ENCODE peak calls at places on chromosomes 12 and 14, in six cellular contexts. D is right lobe of liver, X is adrenal gland, Q is endodermal cell, N is uterus, S is breast epithelium. O is an unnamed sample.

GRCh38 chr12:47621960-47622359 is 83.9 kb downstream of the RPAP3 start:
- DNase-seq in D (no peak), X (no peak), Q (no peak), N (no peak), S (no peak), O (no peak)

GRCh38 chr14:91872517-91873470 is 5.5 kb upstream of the TC2N start:
- DNase-seq in D (peak; percentile 55), X (peak; percentile 43), Q (peak; percentile 46), N (peak; percentile 63), S (peak; percentile 92), O (peak; percentile 65)

GRCh38 chr14:59727073-59727661 is 143.4 kb downstream of the RTN1 start:
- DNase-seq in D (no peak), X (no peak), Q (no peak), N (no peak), S (no peak), O (no peak)

GRCh38 chr12:121797937-121798801 is 4.7 kb upstream of the RHOF start:
- DNase-seq in D (peak; percentile 94), X (peak; percentile 87), Q (peak; percentile 89), N (peak; percentile 77), S (no peak), O (peak; percentile 80)

GRCh38 chr12:85947286-85947685 is 73.2 kb downstream of the NTS start:
- DNase-seq in D (no peak), X (no peak), Q (peak; percentile 47), N (no peak), S (no peak), O (no peak)

GRCh38 chr12:28742791-28743190 is 406.3 kb upstream of the FAR2 start:
- DNase-seq in D (no peak), X (no peak), Q (no peak), N (no peak), S (no peak), O (no peak)

GRCh38 chr12:111546758-111547383 is 52.2 kb downstream of the ATXN2 start:
- DNase-seq in D (no peak), X (no peak), Q (no peak), N (no peak), S (no peak), O (no peak)

GRCh38 chr12:127293507-127294310 is 973.3 kb upstream of the TMEM132C start:
- DNase-seq in D (peak; percentile 76), X (peak; percentile 32), Q (peak; percentile 96), N (no peak), S (no peak), O (no peak)

GRCh38 chr14:95359974-95360826 is 40.5 kb upstream of the CLMN start:
- DNase-seq in D (no peak), X (no peak), Q (peak; percentile 83), N (no peak), S (peak; percentile 66), O (no peak)

GRCh38 chr12:75636607-75637006 is 125.2 kb upstream of the KRR1 start:
- DNase-seq in D (no peak), X (no peak), Q (no peak), N (no peak), S (no peak), O (no peak)

GRCh38 chr12:3662516-3662915 is 90.4 kb downstream of the CRACR2A start:
- DNase-seq in D (no peak), X (no peak), Q (no peak), N (no peak), S (no peak), O (no peak)

GRCh38 chr12:3680919-3681594 is 71.9 kb downstream of the CRACR2A start:
- DNase-seq in D (peak; percentile 75), X (peak; percentile 19), Q (no peak), N (peak; percentile 40), S (no peak), O (peak; percentile 81)

DNA sequence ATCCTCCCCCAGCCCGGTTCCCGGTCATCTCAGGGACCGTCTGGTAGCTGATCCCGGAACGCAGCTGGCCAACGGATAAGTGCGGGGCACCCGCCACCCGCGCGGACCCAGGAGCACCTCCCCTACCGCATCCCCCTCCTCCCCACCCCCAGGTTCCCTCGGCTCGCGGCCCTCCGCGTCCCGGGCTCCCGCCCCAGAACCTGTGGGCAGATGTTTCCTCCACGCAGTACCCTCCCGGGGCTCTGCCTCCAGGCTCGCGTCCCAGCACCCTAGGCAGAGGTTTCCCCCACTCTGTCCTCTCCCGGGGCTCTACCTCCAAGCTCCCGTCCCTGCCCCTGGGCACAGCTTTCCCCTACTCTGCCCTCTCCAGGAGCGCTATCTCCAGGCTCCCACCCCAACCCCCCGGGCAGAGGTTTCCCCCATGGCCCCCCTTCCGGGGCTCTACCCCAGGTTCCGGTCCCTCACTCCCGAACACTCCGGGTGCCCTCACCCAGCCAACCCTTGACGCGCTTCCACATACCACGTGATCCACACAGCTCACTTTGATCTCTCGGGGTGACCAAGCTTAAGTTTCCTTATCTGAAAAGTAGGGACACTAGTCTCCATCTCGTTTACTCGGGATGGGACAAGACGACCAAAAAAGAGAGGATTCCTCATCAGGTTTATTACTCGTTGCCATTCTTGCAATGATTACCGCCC is at the start of gene CCDC38:
- DNase-seq in D (peak; percentile 93), X (peak; percentile 92), Q (peak; percentile 92), N (peak; percentile 69), S (peak; percentile 65), O (peak; percentile 72)
- H3K27ac ChIP-seq in D (peak within 1 kb of the TSS; percentile 97), X (peak within 1 kb of the TSS; percentile 73), Q (no peak within 1 kb of the TSS), N (peak within 1 kb of the TSS; percentile 72), S (peak within 1 kb of the TSS; percentile 94), O (peak within 1 kb of the TSS; percentile 87)

DNA sequence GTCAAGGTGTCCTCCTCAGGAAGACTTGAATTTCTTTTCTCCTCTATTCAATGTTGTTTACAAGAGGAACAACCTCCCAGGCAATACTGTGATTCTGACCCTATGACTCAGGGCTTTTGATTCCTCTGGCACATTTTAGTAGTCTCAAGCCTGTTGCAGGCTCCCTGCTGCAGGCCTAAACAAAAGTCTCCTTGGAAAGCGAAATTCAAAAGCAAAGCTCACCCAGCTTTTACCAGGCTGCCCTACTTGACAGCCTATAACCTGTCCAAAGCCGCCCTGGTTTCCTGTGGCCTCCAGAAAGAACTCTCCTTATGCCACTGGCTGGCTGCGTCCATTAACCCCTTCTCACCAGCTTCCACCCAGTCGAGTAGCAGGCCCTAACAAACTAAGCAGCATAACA is 11.6 kb downstream of the FGD6 start:
- DNase-seq in D (no peak), X (peak; percentile 60), Q (peak; percentile 84), N (peak; percentile 21), S (peak; percentile 40), O (no peak)
- H3K4me3 ChIP-seq in D (no peak overlapping the region), X (no peak overlapping the region), Q (peak overlapping the region; percentile 33), N (no peak overlapping the region), S (no peak overlapping the region), O (no peak overlapping the region)

DNA sequence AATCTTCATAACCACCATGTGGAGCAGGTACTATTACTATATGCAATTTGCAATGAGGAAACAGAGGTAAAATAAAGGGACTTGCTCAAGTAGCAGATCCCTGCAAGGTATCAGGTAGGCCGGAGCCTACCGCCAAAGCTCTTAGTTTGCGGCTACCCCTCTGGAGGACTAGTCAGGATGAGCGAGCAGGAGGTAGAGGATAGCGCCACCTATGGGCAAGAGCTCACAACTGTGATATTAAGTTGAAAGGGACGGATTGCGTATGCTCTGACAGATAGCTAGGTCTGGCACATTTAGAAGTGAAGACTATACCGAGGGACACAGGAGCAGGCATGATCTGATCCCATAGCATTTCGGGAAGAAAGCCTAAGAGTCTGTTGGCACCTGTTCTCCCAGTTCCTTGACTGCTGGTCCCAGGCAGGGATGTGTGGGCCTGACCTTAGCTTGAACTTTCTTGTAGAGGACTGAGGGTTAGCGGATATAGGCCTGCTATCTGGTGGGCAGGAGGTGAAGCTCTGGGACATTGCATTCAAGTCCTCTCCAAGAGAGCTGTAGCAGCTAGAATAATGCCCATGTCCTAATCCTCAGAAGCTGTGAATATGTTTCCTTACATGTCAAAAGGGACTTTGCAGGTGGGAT is 48.0 kb downstream of the SLC17A8 start:
- DNase-seq in D (no peak), X (no peak), Q (peak; percentile 96), N (no peak), S (no peak), O (no peak)
- TF ChIP-seq CTCF in D (peak; percentile 25), X (no peak), Q (peak; percentile 94), N (no peak), S (peak; percentile 15), O (peak; percentile 43)

GRCh38 chr12:98053202-98053601 is 462.2 kb upstream of the TMPO start:
- DNase-seq in D (no peak), X (no peak), Q (no peak), N (no peak), S (no peak), O (no peak)

GRCh38 chr12:98058838-98059237 is 456.6 kb upstream of the TMPO start:
- DNase-seq in D (no peak), X (no peak), Q (no peak), N (no peak), S (no peak), O (no peak)

GRCh38 chr12:98060421-98060820 is 455.0 kb upstream of the TMPO start:
- DNase-seq in D (no peak), X (no peak), Q (no peak), N (no peak), S (no peak), O (no peak)

GRCh38 chr12:98059659-98060343 is 455.6 kb upstream of the TMPO start:
- DNase-seq in D (no peak), X (peak; percentile 49), Q (no peak), N (no peak), S (no peak), O (no peak)

GRCh38 chr12:98057701-98058100 is 457.7 kb upstream of the TMPO start:
- DNase-seq in D (no peak), X (no peak), Q (no peak), N (no peak), S (no peak), O (no peak)
- H3K27ac ChIP-seq in D (no peak overlapping the region), X (no peak overlapping the region), Q (no peak overlapping the region), N (no peak overlapping the region), S (no peak overlapping the region), O (no peak overlapping the region)

DNA sequence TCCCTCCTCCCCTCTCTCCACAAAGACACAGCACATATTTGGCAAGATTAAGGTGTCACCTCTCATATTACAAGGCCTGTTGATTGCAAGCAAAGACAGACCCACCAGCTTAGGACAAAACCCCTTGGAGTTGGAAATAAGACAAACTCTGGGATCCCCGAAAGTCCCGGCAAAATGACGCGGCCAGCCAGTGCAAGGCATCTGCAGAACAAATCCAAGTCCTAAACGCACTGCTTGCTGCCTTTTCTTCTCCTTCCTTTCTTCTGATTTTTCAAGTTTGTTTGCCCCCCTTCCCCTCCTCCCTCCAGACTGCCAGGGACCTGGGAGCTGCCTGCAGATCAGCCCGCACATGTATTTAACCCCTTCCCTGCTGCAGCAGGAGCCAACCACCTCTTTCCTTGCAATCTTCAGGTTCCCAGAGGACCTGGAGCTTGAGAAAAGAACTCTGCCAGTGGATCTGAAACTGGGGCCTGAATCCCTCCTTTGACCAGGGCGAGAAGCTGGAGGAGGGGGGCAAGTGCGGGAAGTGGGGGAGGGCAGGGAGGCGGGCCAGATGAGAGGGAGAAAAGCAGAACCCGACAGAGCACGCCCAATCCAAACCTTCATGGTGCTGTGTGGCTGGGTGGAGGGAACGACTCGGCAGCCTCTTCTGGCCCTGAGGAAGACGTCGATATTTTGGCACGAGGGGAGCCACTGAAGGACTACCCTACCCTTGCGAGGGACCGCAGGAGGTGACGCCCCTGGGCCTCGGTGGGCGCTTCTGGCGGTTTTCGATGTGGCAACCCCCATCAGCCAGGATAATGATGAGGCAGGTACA is 2.0 kb upstream of the NTF3 start:
- DNase-seq in D (no peak), X (no peak), Q (peak; percentile 88), N (no peak), S (no peak), O (no peak)
- H3K4me3 ChIP-seq in D (no peak overlapping the region), X (no peak overlapping the region), Q (peak overlapping the region; percentile 79), N (no peak overlapping the region), S (peak overlapping the region; percentile 52), O (peak overlapping the region; percentile 76)

O was measured in heart right ventricle.